ENCODE peak calls at places on chromosomes 16 and 17, in ten cellular contexts. R is tibial nerve; K is AG04450; Y is lung; H is psoas muscle; V is ovary; Q is sigmoid colon; X is body of pancreas; B is stomach; Z is effector memory CD4-positive, alpha-beta T cell. T is an unnamed sample.

GRCh38 chr16:69225136-69225535 is 38.2 kb downstream of the SNTB2 start:
- DNase-seq in R (no peak), K (no peak), Y (no peak), H (no peak), V (no peak), Q (no peak), X (no peak), B (no peak), Z (no peak), T (no peak)

GRCh38 chr16:89658221-89658879 is 714 bp downstream of the SPATA33 start:
- DNase-seq in R (no peak), K (no peak), Y (no peak), H (no peak), V (no peak), Q (no peak), X (no peak), B (peak; percentile 28), Z (no peak), T (no peak)

GRCh38 chr16:84068783-84069464 is 26.3 kb upstream of the SLC38A8 start:
- DNase-seq in R (no peak), K (no peak), Y (no peak), H (no peak), V (no peak), Q (no peak), X (no peak), B (no peak), Z (no peak), T (no peak)

GRCh38 chr17:82648761-82649474 is 674 bp upstream of the WDR45B start:
- DNase-seq in R (no peak), K (no peak), Y (peak; percentile 47), H (peak; percentile 87), V (peak; percentile 86), Q (peak; percentile 87), X (peak; percentile 52), B (peak; percentile 43), Z (peak; percentile 48), T (peak; percentile 68)

GRCh38 chr17:35167666-35168065 is 20.0 kb downstream of the UNC45B start:
- DNase-seq in R (no peak), K (no peak), Y (no peak), H (no peak), V (no peak), Q (peak; percentile 4), X (no peak), B (no peak), Z (no peak), T (no peak)

GRCh38 chr16:72291121-72291520 is 119.2 kb upstream of the PMFBP1 start:
- DNase-seq in R (no peak), K (no peak), Y (no peak), H (no peak), V (no peak), Q (no peak), X (no peak), B (no peak), Z (no peak), T (no peak)

GRCh38 chr17:35373984-35374765 is 754 bp upstream of the SLFN11 start:
- DNase-seq in R (peak; percentile 39), K (no peak), Y (peak; percentile 54), H (peak; percentile 83), V (peak; percentile 73), Q (peak; percentile 88), X (peak; percentile 23), B (peak; percentile 47), Z (peak; percentile 24), T (peak; percentile 39)

GRCh38 chr17:12955521-12955920 is 62.3 kb downstream of the ELAC2 start:
- DNase-seq in R (no peak), K (no peak), Y (no peak), H (no peak), V (no peak), Q (no peak), X (no peak), B (no peak), Z (no peak), T (no peak)

GRCh38 chr17:17888821-17889220 is 52.0 kb upstream of the SREBF1 start:
- DNase-seq in R (no peak), K (no peak), Y (no peak), H (no peak), V (no peak), Q (no peak), X (no peak), B (no peak), Z (no peak), T (no peak)

GRCh38 chr16:47316686-47317085 is 144.2 kb downstream of the ITFG1 start:
- DNase-seq in R (no peak), K (no peak), Y (no peak), H (no peak), V (no peak), Q (no peak), X (no peak), B (no peak), Z (no peak), T (no peak)

GRCh38 chr17:34408439-34408838 is 45.4 kb upstream of the CCL1 start:
- DNase-seq in R (no peak), K (no peak), Y (no peak), H (no peak), V (no peak), Q (no peak), X (no peak), B (no peak), Z (no peak), T (no peak)

GRCh38 chr16:69199382-69199781 is 12.4 kb downstream of the SNTB2 start:
- DNase-seq in R (no peak), K (no peak), Y (no peak), H (peak; percentile 66), V (no peak), Q (peak; percentile 83), X (no peak), B (no peak), Z (no peak), T (peak; percentile 63)

GRCh38 chr16:9169094-9169493 is 77.7 kb downstream of the HAPSTR1 start:
- DNase-seq in R (no peak), K (no peak), Y (no peak), H (no peak), V (no peak), Q (no peak), X (no peak), B (no peak), Z (no peak), T (no peak)

GRCh38 chr16:27867122-27868110 is 196.1 kb downstream of the GSG1L start:
- DNase-seq in R (no peak), K (peak; percentile 8), Y (peak; percentile 59), H (peak; percentile 54), V (peak; percentile 17), Q (no peak), X (peak; percentile 17), B (peak; percentile 53), Z (peak; percentile 42), T (peak; percentile 59)

GRCh38 chr16:23941963-23942564 is 106.3 kb downstream of the PRKCB start:
- DNase-seq in R (no peak), K (no peak), Y (no peak), H (no peak), V (no peak), Q (no peak), X (no peak), B (no peak), Z (no peak), T (no peak)

GRCh38 chr17:39822051-39822450 is 42.1 kb downstream of the IKZF3 start:
- DNase-seq in R (no peak), K (no peak), Y (no peak), H (no peak), V (no peak), Q (no peak), X (no peak), B (no peak), Z (no peak), T (no peak)

GRCh38 chr16:2091722-2092620 is 43.7 kb downstream of the PKD1 start:
- DNase-seq in R (no peak), K (no peak), Y (no peak), H (no peak), V (no peak), Q (no peak), X (no peak), B (peak; percentile 55), Z (no peak), T (no peak)

GRCh38 chr16:2149630-2150417 is 1.4 kb downstream of the RAB26 start:
- DNase-seq in R (no peak), K (no peak), Y (no peak), H (no peak), V (no peak), Q (no peak), X (peak; percentile 40), B (no peak), Z (no peak), T (no peak)

GRCh38 chr16:6165330-6165984 is 1067.9 kb upstream of the EEF2KMT start:
- DNase-seq in R (no peak), K (no peak), Y (no peak), H (no peak), V (no peak), Q (no peak), X (no peak), B (no peak), Z (no peak), T (no peak)

GRCh38 chr16:73053379-73054130 is 5.6 kb upstream of the ZFHX3 start:
- DNase-seq in R (no peak), K (no peak), Y (no peak), H (peak; percentile 65), V (no peak), Q (peak; percentile 70), X (no peak), B (no peak), Z (no peak), T (peak; percentile 56)

GRCh38 chr16:13098536-13098935 is 197.1 kb downstream of the SHISA9 start:
- DNase-seq in R (no peak), K (no peak), Y (no peak), H (no peak), V (no peak), Q (no peak), X (no peak), B (no peak), Z (no peak), T (no peak)
- H3K27ac ChIP-seq in R (no peak overlapping the region), K (no peak overlapping the region), Y (no peak overlapping the region), H (no peak overlapping the region), V (no peak overlapping the region), Q (no peak overlapping the region), X (no peak overlapping the region), B (no peak overlapping the region), Z (no peak overlapping the region), T (no peak overlapping the region)

GRCh38 chr17:31571124-31571892 is 179.8 kb downstream of the RAB11FIP4 start:
- DNase-seq in R (peak; percentile 88), K (peak; percentile 91), Y (peak; percentile 41), H (peak; percentile 90), V (peak; percentile 91), Q (peak; percentile 96), X (peak; percentile 84), B (peak; percentile 74), Z (no peak), T (peak; percentile 42)
- H3K27ac ChIP-seq in R (peak overlapping the region; percentile 48), K (peak overlapping the region; percentile 93), Y (peak overlapping the region; percentile 68), H (peak overlapping the region; percentile 51), V (peak overlapping the region; percentile 72), Q (peak overlapping the region; percentile 96), X (peak overlapping the region; percentile 86), B (peak overlapping the region; percentile 83), Z (no peak overlapping the region), T (no peak overlapping the region)

GRCh38 chr17:16443390-16444257 is 28.3 kb downstream of the TRPV2 start:
- DNase-seq in R (no peak), K (no peak), Y (no peak), H (no peak), V (no peak), Q (no peak), X (no peak), B (no peak), Z (no peak), T (no peak)
- H3K27ac ChIP-seq in R (no peak overlapping the region), K (peak overlapping the region; percentile 52), Y (no peak overlapping the region), H (no peak overlapping the region), V (no peak overlapping the region), Q (no peak overlapping the region), X (peak overlapping the region; percentile 44), B (peak overlapping the region; percentile 93), Z (no peak overlapping the region), T (peak overlapping the region; percentile 74)

DNA sequence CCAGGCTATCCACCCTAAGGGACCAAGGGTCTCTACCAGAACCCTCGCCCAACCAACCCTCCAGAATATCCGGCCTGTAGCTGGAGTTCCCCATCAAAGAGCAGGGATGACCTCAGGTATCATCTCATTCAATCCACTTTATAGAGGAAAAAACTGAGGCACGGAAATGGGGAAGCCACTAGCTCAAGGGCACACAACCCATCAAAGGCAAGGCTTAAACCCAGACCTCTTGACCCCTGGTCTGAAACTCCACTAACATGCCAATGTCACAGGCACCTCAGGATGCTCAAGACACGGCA is 1.6 kb downstream of the TBC1D10B start:
- DNase-seq in R (no peak), K (no peak), Y (no peak), H (no peak), V (no peak), Q (no peak), X (no peak), B (no peak), Z (no peak), T (no peak)
- H3K27ac ChIP-seq in R (no peak overlapping the region), K (peak overlapping the region; percentile 65), Y (peak overlapping the region; percentile 59), H (peak overlapping the region; percentile 84), V (peak overlapping the region; percentile 17), Q (peak overlapping the region; percentile 90), X (peak overlapping the region; percentile 74), B (peak overlapping the region; percentile 66), Z (peak overlapping the region; percentile 65), T (peak overlapping the region; percentile 67)

T was measured in adrenal gland.